ENCODE peak calls at places on chromosomes 7 and 10, in six cellular contexts. I, M, D, Y, X and Z are unnamed samples.

GRCh38 chr10:43871004-43871439 is 222.3 kb upstream of the ZNF32 start:
- DNase-seq in Y (no peak), M (no peak), X (no peak), I (no peak), D (no peak), Z (no peak)

GRCh38 chr7:21370283-21370982 is 57.5 kb upstream of the SP4 start:
- DNase-seq in I (no peak), M (no peak), X (no peak), Y (no peak), D (no peak), Z (no peak)

GRCh38 chr7:55308186-55308929 is 56.8 kb upstream of the LANCL2 start:
- DNase-seq in I (no peak), Y (no peak), M (no peak), X (no peak), D (no peak), Z (no peak)

GRCh38 chr10:123318516-123318915 is 164.3 kb downstream of the BUB3 start:
- DNase-seq in D (no peak), X (no peak), Y (peak; percentile 24), M (no peak), I (no peak), Z (no peak)

GRCh38 chr7:105782391-105783063 is 93.9 kb downstream of the ATXN7L1 start:
- DNase-seq in Y (no peak), M (no peak), I (no peak), D (no peak), X (no peak), Z (no peak)

GRCh38 chr7:7761974-7762769 is 43.8 kb upstream of the RPA3 start:
- DNase-seq in X (no peak), Y (no peak), I (no peak), D (no peak), M (no peak), Z (no peak)

GRCh38 chr10:49448924-49449323 is 53.0 kb upstream of the DRGX start:
- DNase-seq in M (no peak), Y (no peak), I (no peak), X (no peak), D (no peak), Z (no peak)

GRCh38 chr10:105691811-105692210 is 1050.7 kb downstream of the SORCS3 start:
- DNase-seq in D (no peak), Y (no peak), M (no peak), I (no peak), X (no peak), Z (no peak)

GRCh38 chr7:66921396-66921917 is 432 bp downstream of the TMEM248 start:
- DNase-seq in Y (no peak), M (no peak), I (peak; percentile 35), X (no peak), D (peak; percentile 18), Z (peak; percentile 88)

GRCh38 chr10:70592186-70592735 is 10.3 kb downstream of the PRF1 start:
- DNase-seq in Y (no peak), I (no peak), D (no peak), M (no peak), X (no peak), Z (no peak)

GRCh38 chr10:8543361-8544056 is 489.0 kb downstream of the GATA3 start:
- DNase-seq in X (no peak), Y (no peak), I (no peak), M (no peak), D (no peak), Z (no peak)

GRCh38 chr7:34086064-34086463 is 180.7 kb downstream of the BMPER start:
- DNase-seq in M (no peak), X (no peak), Y (no peak), I (no peak), D (no peak), Z (no peak)

GRCh38 chr10:102405632-102406031 is 10.1 kb downstream of the NFKB2 start:
- DNase-seq in D (no peak), X (no peak), I (no peak), M (no peak), Y (no peak), Z (no peak)

GRCh38 chr10:104232613-104233102 is 494 bp upstream of the CFAP43 start:
- DNase-seq in D (no peak), M (no peak), X (no peak), I (no peak), Y (no peak), Z (no peak)

GRCh38 chr10:79162861-79163662 is 94.3 kb downstream of the ZMIZ1 start:
- DNase-seq in Y (no peak), D (no peak), I (no peak), M (no peak), X (no peak), Z (no peak)

GRCh38 chr10:79413196-79413595 is 32.2 kb downstream of the ZCCHC24 start:
- DNase-seq in D (no peak), X (no peak), I (no peak), M (no peak), Y (no peak), Z (peak; percentile 78)

GRCh38 chr10:97013568-97013967 is 172.2 kb downstream of the SLIT1 start:
- DNase-seq in M (no peak), D (no peak), I (no peak), X (no peak), Y (no peak), Z (no peak)

GRCh38 chr10:67697646-67698245 is 1.8 kb upstream of the CTNNA3 start:
- DNase-seq in M (no peak), D (peak; percentile 25), I (peak; percentile 44), Y (no peak), X (no peak), Z (no peak)

GRCh38 chr10:22686347-22686746 is 28.0 kb downstream of the PIP4K2A start:
- DNase-seq in Y (no peak), M (no peak), I (no peak), X (no peak), D (no peak), Z (no peak)

GRCh38 chr7:131103997-131104396 is 223.7 kb upstream of the MKLN1 start:
- DNase-seq in X (no peak), Y (no peak), M (no peak), D (no peak), I (no peak), Z (no peak)

GRCh38 chr7:41967156-41967555 is 264.3 kb upstream of the INHBA start:
- DNase-seq in D (no peak), Y (no peak), M (no peak), X (no peak), I (no peak), Z (no peak)

GRCh38 chr10:96309631-96310358 is 5.6 kb downstream of the DNTT start:
- DNase-seq in I (no peak), D (no peak), Y (peak; percentile 85), X (no peak), M (no peak), Z (no peak)

GRCh38 chr7:33645096-33645495 is 260.2 kb upstream of the BMPER start:
- DNase-seq in X (no peak), M (no peak), I (no peak), Y (no peak), D (no peak), Z (no peak)

GRCh38 chr10:6563075-6563474 is 17.0 kb downstream of the PRKCQ start:
- DNase-seq in I (no peak), M (no peak), Y (no peak), X (no peak), D (no peak), Z (no peak)

GRCh38 chr7:99996755-99997544 is 18.4 kb upstream of the ZKSCAN1 start:
- DNase-seq in X (peak; percentile 16), M (no peak), I (no peak), D (no peak), Y (no peak), Z (no peak)

GRCh38 chr7:99994819-99995218 is 19.0 kb upstream of the AZGP1 start:
- DNase-seq in I (no peak), Y (no peak), D (no peak), X (no peak), M (no peak), Z (peak; percentile 18)

GRCh38 chr7:100000239-100000638 is 15.2 kb upstream of the ZKSCAN1 start:
- DNase-seq in I (no peak), D (no peak), Y (no peak), M (no peak), X (peak; percentile 18), Z (peak; percentile 27)

GRCh38 chr7:99992330-99993037 is 16.7 kb upstream of the AZGP1 start:
- DNase-seq in X (no peak), M (no peak), I (no peak), D (no peak), Y (no peak), Z (no peak)

DNA sequence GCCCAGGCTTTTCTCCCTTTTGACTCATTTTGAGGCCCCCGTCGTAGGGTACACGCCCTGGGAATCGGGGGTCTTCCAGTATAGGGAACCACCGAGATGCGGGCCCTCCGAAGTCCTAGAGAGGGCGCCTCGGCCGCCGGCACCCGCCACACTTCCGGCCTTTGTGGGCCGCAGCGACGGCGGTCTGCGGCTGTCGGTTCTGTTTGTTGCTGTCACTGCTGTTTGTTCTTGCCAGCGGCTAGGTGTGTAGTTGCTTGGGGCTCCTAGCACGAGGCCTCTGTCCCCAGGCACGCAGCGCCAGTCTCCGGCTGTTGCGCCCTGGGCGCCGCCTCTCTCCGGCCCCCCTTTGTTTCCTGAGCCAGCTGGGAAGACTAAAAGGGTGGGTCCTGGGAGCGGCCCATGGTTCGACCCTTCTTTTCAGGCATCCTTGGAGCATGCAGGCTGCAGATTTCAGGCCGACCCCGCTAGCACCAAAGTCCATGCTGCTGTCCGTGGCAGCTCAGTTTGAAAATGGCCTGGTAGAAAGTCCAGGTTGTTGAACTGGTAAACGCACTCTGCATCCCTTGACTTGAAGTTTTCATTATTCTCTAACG is 17.8 kb upstream of the ZKSCAN1 start:
- DNase-seq in M (no peak), D (peak; percentile 35), I (peak; percentile 77), X (peak; percentile 36), Y (peak; percentile 86), Z (no peak)
- TF ChIP-seq CTCF in M (peak; percentile 51), D (peak; percentile 44), I (no peak), X (no peak), Y (peak; percentile 54), Z (peak; percentile 10)

GRCh38 chr10:9613338-9613737 is 1404.3 kb upstream of the CELF2 start:
- DNase-seq in M (no peak), D (no peak), I (peak; percentile 31), Y (no peak), X (no peak), Z (no peak)

GRCh38 chr10:9605231-9605630 is 1412.4 kb upstream of the CELF2 start:
- DNase-seq in X (no peak), D (no peak), M (no peak), Y (no peak), I (no peak), Z (no peak)

GRCh38 chr10:9603972-9604371 is 1413.7 kb upstream of the CELF2 start:
- DNase-seq in M (no peak), X (no peak), I (no peak), Y (no peak), D (no peak), Z (no peak)

GRCh38 chr10:9602930-9603459 is 1414.7 kb upstream of the CELF2 start:
- DNase-seq in I (no peak), D (no peak), M (no peak), Y (no peak), X (no peak), Z (no peak)

GRCh38 chr10:9608592-9608991 is 1409.1 kb upstream of the CELF2 start:
- DNase-seq in Y (no peak), X (no peak), D (no peak), M (no peak), I (no peak), Z (no peak)
- TF ChIP-seq CTCF in Y (peak; percentile 83), X (peak; percentile 79), D (no peak), M (no peak), I (no peak), Z (peak; percentile 88)

GRCh38 chr7:99733448-99733847 is 1.5 kb downstream of the CYP3A7 start:
- DNase-seq in M (no peak), D (no peak), I (no peak), Y (peak; percentile 71), X (no peak), Z (no peak)
- TF ChIP-seq CTCF in M (no peak), D (no peak), I (peak; percentile 20), Y (peak; percentile 71), X (no peak), Z (peak; percentile 34)

GRCh38 chr7:87886875-87887274 is 10.6 kb downstream of the DBF4 start:
- DNase-seq in Y (no peak), D (no peak), I (no peak), M (no peak), X (no peak), Z (no peak)
- TF ChIP-seq CTCF in Y (peak; percentile 73), D (peak; percentile 51), I (peak; percentile 38), M (no peak), X (peak; percentile 63), Z (peak; percentile 92)